ENCODE peak calls at places on chromosome 15, in nine cellular contexts. W is psoas muscle, K is left ventricle myocardium inferior, F is fibroblast of lung, L is neural progenitor cell, H is heart right ventricle, T is RWPE1, C is thoracic aorta, Y is GM23338. Z is an unnamed sample.

GRCh38 chr15:96276438-96277210 is 53.9 kb upstream of the NR2F2 start:
- DNase-seq in W (no peak), K (no peak), F (peak), L (no peak), H (no peak), T (peak), C (no peak), Y (no peak), Z (no peak)

GRCh38 chr15:20645956-20646355 is 104.4 kb upstream of the GOLGA6L6 start:
- DNase-seq in W (peak), K (peak), F (no peak), L (no peak), H (no peak), T (no peak), C (no peak), Y (no peak), Z (peak)

GRCh38 chr15:71651750-71652186 is 158.6 kb upstream of the NR2E3 start:
- DNase-seq in W (no peak), K (no peak), F (peak), L (peak), H (no peak), T (peak), C (peak), Y (peak), Z (peak)

GRCh38 chr15:62653122-62653521 is 389.4 kb upstream of the TPM1 start:
- DNase-seq in W (no peak), K (no peak), F (no peak), L (no peak), H (no peak), T (no peak), C (no peak), Y (no peak), Z (no peak)

GRCh38 chr15:90957105-90957790 is 2.6 kb downstream of the RCCD1 start:
- DNase-seq in W (no peak), K (no peak), F (peak), L (peak), H (peak), T (peak), C (no peak), Y (peak), Z (no peak)

GRCh38 chr15:27086146-27086545 is 115.2 kb downstream of the GABRG3 start:
- DNase-seq in W (no peak), K (no peak), F (no peak), L (peak), H (no peak), T (no peak), C (no peak), Y (peak), Z (no peak)

GRCh38 chr15:101068523-101068960 is 149.4 kb downstream of the LRRK1 start:
- DNase-seq in W (peak), K (no peak), F (peak), L (no peak), H (no peak), T (no peak), C (no peak), Y (no peak), Z (no peak)

GRCh38 chr15:71273731-71274447 is 158.6 kb downstream of the THSD4 start:
- DNase-seq in W (no peak), K (no peak), F (peak), L (no peak), H (no peak), T (no peak), C (no peak), Y (no peak), Z (no peak)

GRCh38 chr15:34610388-34610787 is 26.9 kb upstream of the GOLGA8B start:
- DNase-seq in W (no peak), K (no peak), F (no peak), L (peak), H (no peak), T (peak), C (no peak), Y (peak), Z (no peak)

GRCh38 chr15:41417418-41417811 is 520 bp downstream of the RTF1 start:
- DNase-seq in W (peak), K (peak), F (peak), L (peak), H (no peak), T (peak), C (no peak), Y (peak), Z (no peak)

GRCh38 chr15:40454904-40455391 is 14.2 kb downstream of the BAHD1 start:
- DNase-seq in W (peak), K (no peak), F (peak), L (no peak), H (no peak), T (peak), C (no peak), Y (no peak), Z (no peak)

GRCh38 chr15:59953392-59953883 is 50.7 kb upstream of the FOXB1 start:
- DNase-seq in W (no peak), K (no peak), F (no peak), L (no peak), H (no peak), T (no peak), C (no peak), Y (peak), Z (no peak)

GRCh38 chr15:36495464-36495863 is 84.0 kb upstream of the CDIN1 start:
- DNase-seq in W (no peak), K (no peak), F (peak), L (no peak), H (no peak), T (no peak), C (no peak), Y (no peak), Z (no peak)

GRCh38 chr15:73838795-73839565 is 34.4 kb upstream of the TBC1D21 start:
- DNase-seq in W (peak), K (peak), F (no peak), L (no peak), H (peak), T (no peak), C (no peak), Y (no peak), Z (peak)

GRCh38 chr15:90883526-90883931 is 775 bp upstream of the FES start:
- DNase-seq in W (peak), K (no peak), F (no peak), L (no peak), H (no peak), T (no peak), C (no peak), Y (peak), Z (no peak)

GRCh38 chr15:66803182-66803729 is 101.2 kb downstream of the SMAD6 start:
- DNase-seq in W (peak), K (peak), F (peak), L (peak), H (peak), T (peak), C (peak), Y (peak), Z (peak)

GRCh38 chr15:60122691-60123090 is 118.6 kb downstream of the FOXB1 start:
- DNase-seq in W (no peak), K (no peak), F (no peak), L (no peak), H (no peak), T (no peak), C (no peak), Y (no peak), Z (no peak)

GRCh38 chr15:70375006-70375409 is 277.3 kb upstream of the TLE3 start:
- DNase-seq in W (no peak), K (no peak), F (peak), L (no peak), H (no peak), T (peak), C (peak), Y (no peak), Z (no peak)

GRCh38 chr15:90872481-90873184 is 4.2 kb downstream of the FURIN start:
- DNase-seq in W (peak), K (no peak), F (peak), L (no peak), H (no peak), T (peak), C (no peak), Y (no peak), Z (no peak)

GRCh38 chr15:74788716-74789151 is 6.9 kb downstream of the CSK start:
- DNase-seq in W (no peak), K (no peak), F (no peak), L (peak), H (no peak), T (no peak), C (no peak), Y (peak), Z (no peak)

GRCh38 chr15:76972420-76973361 is 22.2 kb upstream of the PSTPIP1 start:
- DNase-seq in W (no peak), K (no peak), F (peak), L (no peak), H (no peak), T (no peak), C (no peak), Y (no peak), Z (no peak)

GRCh38 chr15:62068071-62068786 is 1.5 kb downstream of the C2CD4A start:
- DNase-seq in W (peak), K (peak), F (peak), L (peak), H (peak), T (no peak), C (no peak), Y (peak), Z (no peak)

GRCh38 chr15:36667296-36667695 is 87.9 kb downstream of the CDIN1 start:
- DNase-seq in W (no peak), K (no peak), F (no peak), L (no peak), H (no peak), T (no peak), C (no peak), Y (no peak), Z (no peak)

GRCh38 chr15:67776600-67776999 is 48.7 kb upstream of the SKOR1 start:
- DNase-seq in W (no peak), K (no peak), F (peak), L (no peak), H (no peak), T (no peak), C (no peak), Y (no peak), Z (no peak)

GRCh38 chr15:50123861-50124556 is 5.0 kb upstream of the ATP8B4 start:
- DNase-seq in W (no peak), K (no peak), F (no peak), L (no peak), H (no peak), T (no peak), C (no peak), Y (no peak), Z (no peak)

GRCh38 chr15:62999923-63000484 is 42.5 kb upstream of the TPM1 start:
- DNase-seq in W (no peak), K (peak), F (no peak), L (peak), H (peak), T (no peak), C (no peak), Y (peak), Z (no peak)

GRCh38 chr15:48719668-48720067 is 74.2 kb upstream of the FBN1 start:
- DNase-seq in W (no peak), K (no peak), F (no peak), L (no peak), H (no peak), T (no peak), C (no peak), Y (no peak), Z (no peak)

GRCh38 chr15:48721061-48721810 is 75.7 kb upstream of the FBN1 start:
- DNase-seq in W (peak), K (no peak), F (peak), L (no peak), H (no peak), T (no peak), C (no peak), Y (no peak), Z (no peak)

GRCh38 chr15:48720646-48721045 is 75.1 kb upstream of the FBN1 start:
- DNase-seq in W (no peak), K (no peak), F (no peak), L (no peak), H (no peak), T (no peak), C (no peak), Y (no peak), Z (no peak)

GRCh38 chr15:48718646-48719045 is 73.1 kb upstream of the FBN1 start:
- DNase-seq in W (peak), K (peak), F (peak), L (no peak), H (no peak), T (no peak), C (no peak), Y (no peak), Z (no peak)

DNA sequence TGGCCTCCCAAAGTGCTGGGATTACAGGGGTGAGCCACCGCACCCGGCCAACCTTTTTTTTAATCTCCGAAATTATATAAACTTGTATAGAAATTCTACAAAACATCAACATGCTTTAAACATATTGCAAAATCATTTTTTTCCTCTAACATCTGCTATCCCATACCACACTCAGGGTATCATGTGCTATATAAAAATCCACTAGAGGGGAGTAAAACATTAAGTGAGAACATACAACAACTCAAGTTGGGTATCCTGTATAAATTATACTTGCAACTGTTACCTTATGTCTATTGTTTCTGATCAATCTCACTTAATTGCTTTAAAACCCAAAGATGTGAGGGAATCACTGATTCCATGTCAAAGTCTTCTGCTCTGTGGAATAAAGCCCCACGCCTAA is 71.9 kb upstream of the FBN1 start:
- DNase-seq in W (no peak), K (no peak), F (no peak), L (no peak), H (no peak), T (no peak), C (no peak), Y (no peak), Z (no peak)
- TF ChIP-seq CTCF in W (no peak), K (no peak), F (no peak), L (no peak), H (no peak), T (no peak), C (no peak), Y (no peak), Z (no peak)

GRCh38 chr15:97998307-97999071 is 38.0 kb downstream of the ARRDC4 start:
- DNase-seq in W (no peak), K (no peak), F (peak), L (no peak), H (no peak), T (no peak), C (no peak), Y (no peak), Z (no peak)

GRCh38 chr15:97995192-97995591 is 34.7 kb downstream of the ARRDC4 start:
- DNase-seq in W (no peak), K (no peak), F (no peak), L (no peak), H (no peak), T (no peak), C (no peak), Y (no peak), Z (peak)

GRCh38 chr15:97992831-97993230 is 32.3 kb downstream of the ARRDC4 start:
- DNase-seq in W (no peak), K (no peak), F (no peak), L (no peak), H (no peak), T (no peak), C (no peak), Y (no peak), Z (no peak)

GRCh38 chr15:97993310-97993738 is 32.8 kb downstream of the ARRDC4 start:
- DNase-seq in W (no peak), K (no peak), F (peak), L (no peak), H (no peak), T (no peak), C (no peak), Y (no peak), Z (no peak)

GRCh38 chr15:97995881-97996603 is 35.5 kb downstream of the ARRDC4 start:
- DNase-seq in W (no peak), K (no peak), F (peak), L (peak), H (no peak), T (no peak), C (no peak), Y (peak), Z (no peak)
- TF ChIP-seq CTCF in W (peak), K (peak), F (peak), L (peak), H (no peak), T (no peak), C (peak), Y (peak), Z (peak)

DNA sequence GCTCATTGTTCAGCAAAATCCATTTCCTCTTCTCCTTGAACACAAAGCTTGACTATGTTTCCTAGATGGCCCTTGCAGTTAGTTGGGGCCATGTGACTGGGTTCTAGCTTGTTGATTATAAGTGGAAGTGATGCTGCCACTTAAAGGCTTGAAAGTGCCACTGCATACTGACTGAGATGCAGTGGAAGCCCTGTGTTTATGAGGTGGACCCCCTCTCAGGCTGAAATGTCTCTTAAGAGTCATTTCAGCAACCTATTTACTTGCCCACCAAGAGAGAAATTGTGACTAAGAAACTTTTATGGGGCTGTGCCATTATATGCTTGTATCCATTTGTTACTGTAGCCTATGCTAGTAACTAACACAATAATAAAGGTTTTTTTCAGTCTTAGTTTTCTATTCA is 8.4 kb upstream of the ANP32A start:
- DNase-seq in W (no peak), K (no peak), F (no peak), L (peak), H (no peak), T (no peak), C (no peak), Y (peak), Z (no peak)
- TF ChIP-seq CTCF in W (peak), K (peak), F (peak), L (peak), H (peak), T (peak), C (peak), Y (peak), Z (peak)

DNA sequence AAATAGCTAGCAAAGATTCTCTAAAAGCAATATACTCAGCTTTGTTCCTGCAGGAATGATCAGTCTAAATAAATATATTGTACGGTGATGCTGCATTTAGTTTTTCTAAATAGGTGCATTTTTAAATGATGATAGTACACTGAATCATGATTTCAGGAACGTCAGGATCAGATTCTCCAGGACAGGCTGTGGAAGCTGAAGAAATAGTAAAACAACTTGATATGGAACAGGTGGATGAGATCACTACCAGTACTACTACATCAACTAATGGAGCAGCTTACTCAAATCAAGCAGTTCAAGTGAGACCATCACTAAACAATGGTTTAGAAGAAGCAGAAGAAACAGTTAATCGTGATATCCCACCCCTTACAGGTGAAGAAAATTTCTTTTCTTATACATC is 46.3 kb upstream of the EIF3J start:
- DNase-seq in W (no peak), K (no peak), F (peak), L (no peak), H (no peak), T (peak), C (no peak), Y (no peak), Z (no peak)
- TF ChIP-seq CTCF in W (no peak), K (no peak), F (no peak), L (no peak), H (no peak), T (no peak), C (no peak), Y (no peak), Z (no peak)

GRCh38 chr15:93018574-93018973 is 70.4 kb downstream of the RGMA start:
- DNase-seq in W (no peak), K (no peak), F (no peak), L (peak), H (no peak), T (no peak), C (no peak), Y (peak), Z (no peak)
- TF ChIP-seq CTCF in W (peak), K (peak), F (no peak), L (peak), H (no peak), T (no peak), C (no peak), Y (peak), Z (peak)